ENCODE peak calls at places on chromosomes 5 and 9, in six cellular contexts. One of them, this sample, is unnamed.

GRCh38 chr9:90189306-90189705 is 453.3 kb downstream of the DIRAS2 start:
- DNase-seq in HCT116: no peak
- DNase-seq in HepG2: no peak
- DNase-seq in SK-N-SH: no peak
- DNase-seq in H1: no peak
- DNase-seq in K562: no peak
- DNase-seq in this sample: no peak

GRCh38 chr5:138033275-138033808 is 463 bp upstream of the FAM13B start:
- DNase-seq in HCT116: no peak
- DNase-seq in HepG2: no peak
- DNase-seq in SK-N-SH: no peak
- DNase-seq in H1: peak
- DNase-seq in K562: no peak
- DNase-seq in this sample: no peak

GRCh38 chr5:1167728-1168709 is 33.4 kb upstream of the SLC6A19 start:
- DNase-seq in HCT116: peak
- DNase-seq in HepG2: peak
- DNase-seq in SK-N-SH: peak
- DNase-seq in H1: no peak
- DNase-seq in K562: peak
- DNase-seq in this sample: peak

GRCh38 chr5:137496919-137497318 is 2.2 kb downstream of the SPOCK1 start:
- DNase-seq in HCT116: no peak
- DNase-seq in HepG2: no peak
- DNase-seq in SK-N-SH: peak
- DNase-seq in H1: no peak
- DNase-seq in K562: no peak
- DNase-seq in this sample: no peak

GRCh38 chr5:81268797-81269196 is 32.6 kb upstream of the ZCCHC9 start:
- DNase-seq in HCT116: peak
- DNase-seq in HepG2: peak
- DNase-seq in SK-N-SH: no peak
- DNase-seq in H1: no peak
- DNase-seq in K562: no peak
- DNase-seq in this sample: peak

GRCh38 chr5:143659614-143660238 is 152.2 kb upstream of the HMHB1 start:
- DNase-seq in HCT116: no peak
- DNase-seq in HepG2: peak
- DNase-seq in SK-N-SH: no peak
- DNase-seq in H1: no peak
- DNase-seq in K562: no peak
- DNase-seq in this sample: no peak

GRCh38 chr5:96781031-96781733 is 26.6 kb downstream of the ERAP1 start:
- DNase-seq in HCT116: peak
- DNase-seq in HepG2: no peak
- DNase-seq in SK-N-SH: no peak
- DNase-seq in H1: no peak
- DNase-seq in K562: no peak
- DNase-seq in this sample: no peak

GRCh38 chr9:101028346-101029299 is at the start of gene PLPPR1:
- DNase-seq in HCT116: no peak
- DNase-seq in HepG2: peak
- DNase-seq in SK-N-SH: peak
- DNase-seq in H1: peak
- DNase-seq in K562: no peak
- DNase-seq in this sample: peak

GRCh38 chr5:58469895-58470294 is 10.0 kb upstream of the PLK2 start:
- DNase-seq in HCT116: no peak
- DNase-seq in HepG2: no peak
- DNase-seq in SK-N-SH: no peak
- DNase-seq in H1: no peak
- DNase-seq in K562: no peak
- DNase-seq in this sample: no peak

GRCh38 chr5:37786855-37787254 is 53.0 kb downstream of the GDNF start:
- DNase-seq in HCT116: no peak
- DNase-seq in HepG2: no peak
- DNase-seq in SK-N-SH: no peak
- DNase-seq in H1: no peak
- DNase-seq in K562: no peak
- DNase-seq in this sample: no peak

GRCh38 chr5:11037080-11037479 is 276.0 kb upstream of the DAP start:
- DNase-seq in HCT116: no peak
- DNase-seq in HepG2: no peak
- DNase-seq in SK-N-SH: no peak
- DNase-seq in H1: no peak
- DNase-seq in K562: no peak
- DNase-seq in this sample: no peak

GRCh38 chr5:75156585-75156984 is 80.1 kb downstream of the ANKRD31 start:
- DNase-seq in HCT116: no peak
- DNase-seq in HepG2: peak
- DNase-seq in SK-N-SH: no peak
- DNase-seq in H1: no peak
- DNase-seq in K562: no peak
- DNase-seq in this sample: peak

GRCh38 chr5:142323480-142324376 is 1.1 kb downstream of the SPRY4 start:
- DNase-seq in HCT116: no peak
- DNase-seq in HepG2: no peak
- DNase-seq in SK-N-SH: peak
- DNase-seq in H1: no peak
- DNase-seq in K562: peak
- DNase-seq in this sample: no peak

GRCh38 chr9:38004809-38005560 is 64.0 kb downstream of the SHB start:
- DNase-seq in HCT116: no peak
- DNase-seq in HepG2: no peak
- DNase-seq in SK-N-SH: no peak
- DNase-seq in H1: no peak
- DNase-seq in K562: no peak
- DNase-seq in this sample: no peak

GRCh38 chr9:104993291-104993963 is 65.5 kb upstream of the ABCA1 start:
- DNase-seq in HCT116: no peak
- DNase-seq in HepG2: peak
- DNase-seq in SK-N-SH: no peak
- DNase-seq in H1: peak
- DNase-seq in K562: peak
- DNase-seq in this sample: no peak

GRCh38 chr5:150255659-150256415 is 33.7 kb downstream of the CAMK2A start:
- DNase-seq in HCT116: no peak
- DNase-seq in HepG2: peak
- DNase-seq in SK-N-SH: peak
- DNase-seq in H1: no peak
- DNase-seq in K562: no peak
- DNase-seq in this sample: no peak

GRCh38 chr5:63553069-63553468 is 409.2 kb downstream of the HTR1A start:
- DNase-seq in HCT116: no peak
- DNase-seq in HepG2: no peak
- DNase-seq in SK-N-SH: no peak
- DNase-seq in H1: no peak
- DNase-seq in K562: no peak
- DNase-seq in this sample: no peak

GRCh38 chr9:73155389-73155788 is 3.7 kb downstream of the ANXA1 start:
- DNase-seq in HCT116: no peak
- DNase-seq in HepG2: no peak
- DNase-seq in SK-N-SH: no peak
- DNase-seq in H1: no peak
- DNase-seq in K562: no peak
- DNase-seq in this sample: no peak

GRCh38 chr9:137406876-137407589 is 15.9 kb downstream of the EXD3 start:
- DNase-seq in HCT116: no peak
- DNase-seq in HepG2: peak
- DNase-seq in SK-N-SH: peak
- DNase-seq in H1: peak
- DNase-seq in K562: no peak
- DNase-seq in this sample: peak

GRCh38 chr9:16828335-16829281 is 41.9 kb downstream of the BNC2 start:
- DNase-seq in HCT116: no peak
- DNase-seq in HepG2: no peak
- DNase-seq in SK-N-SH: peak
- DNase-seq in H1: no peak
- DNase-seq in K562: no peak
- DNase-seq in this sample: no peak

GRCh38 chr9:114027901-114028465 is 50.1 kb downstream of the AMBP start:
- DNase-seq in HCT116: no peak
- DNase-seq in HepG2: no peak
- DNase-seq in SK-N-SH: no peak
- DNase-seq in H1: no peak
- DNase-seq in K562: no peak
- DNase-seq in this sample: no peak

GRCh38 chr5:119339965-119340364 is 15.9 kb upstream of the TNFAIP8 start:
- DNase-seq in HCT116: no peak
- DNase-seq in HepG2: no peak
- DNase-seq in SK-N-SH: no peak
- DNase-seq in H1: no peak
- DNase-seq in K562: peak
- DNase-seq in this sample: no peak

GRCh38 chr5:175489693-175490443 is 11.5 kb downstream of the SFXN1 start:
- DNase-seq in HCT116: no peak
- DNase-seq in HepG2: no peak
- DNase-seq in SK-N-SH: no peak
- DNase-seq in H1: no peak
- DNase-seq in K562: no peak
- DNase-seq in this sample: no peak

GRCh38 chr9:3916420-3916819 is 383.4 kb downstream of the GLIS3 start:
- DNase-seq in HCT116: no peak
- DNase-seq in HepG2: no peak
- DNase-seq in SK-N-SH: no peak
- DNase-seq in H1: no peak
- DNase-seq in K562: no peak
- DNase-seq in this sample: no peak

GRCh38 chr5:40631236-40631635 is 48.5 kb upstream of the PTGER4 start:
- DNase-seq in HCT116: no peak
- DNase-seq in HepG2: no peak
- DNase-seq in SK-N-SH: no peak
- DNase-seq in H1: no peak
- DNase-seq in K562: no peak
- DNase-seq in this sample: no peak

GRCh38 chr9:110198357-110198756 is 9.6 kb downstream of the C9orf152 start:
- DNase-seq in HCT116: no peak
- DNase-seq in HepG2: no peak
- DNase-seq in SK-N-SH: no peak
- DNase-seq in H1: no peak
- DNase-seq in K562: no peak
- DNase-seq in this sample: no peak

GRCh38 chr5:152811985-152812384 is 406.9 kb upstream of the NMUR2 start:
- DNase-seq in HCT116: no peak
- DNase-seq in HepG2: no peak
- DNase-seq in SK-N-SH: no peak
- DNase-seq in H1: no peak
- DNase-seq in K562: no peak
- DNase-seq in this sample: no peak
- TF ChIP-seq JUND in HCT116: no peak
- TF ChIP-seq JUND in HepG2: no peak
- TF ChIP-seq JUND in SK-N-SH: no peak
- TF ChIP-seq JUND in H1: no peak
- TF ChIP-seq JUND in K562: no peak
- TF ChIP-seq JUND in this sample: no peak

GRCh38 chr5:180140627-180141006 is 68.4 kb downstream of the RASGEF1C start:
- DNase-seq in HCT116: no peak
- DNase-seq in HepG2: no peak
- DNase-seq in SK-N-SH: peak
- DNase-seq in H1: no peak
- DNase-seq in K562: no peak
- DNase-seq in this sample: no peak
- TF ChIP-seq JUND in HCT116: no peak
- TF ChIP-seq JUND in HepG2: no peak
- TF ChIP-seq JUND in SK-N-SH: no peak
- TF ChIP-seq JUND in H1: no peak
- TF ChIP-seq JUND in K562: no peak
- TF ChIP-seq JUND in this sample: no peak

GRCh38 chr5:169426674-169427250 is 125.8 kb upstream of the SLIT3 start:
- DNase-seq in HCT116: no peak
- DNase-seq in HepG2: no peak
- DNase-seq in SK-N-SH: no peak
- DNase-seq in H1: no peak
- DNase-seq in K562: no peak
- DNase-seq in this sample: no peak
- TF ChIP-seq JUND in HCT116: no peak
- TF ChIP-seq JUND in HepG2: no peak
- TF ChIP-seq JUND in SK-N-SH: no peak
- TF ChIP-seq JUND in H1: no peak
- TF ChIP-seq JUND in K562: no peak
- TF ChIP-seq JUND in this sample: no peak

GRCh38 chr9:131636593-131636992 is 91.3 kb downstream of the PRRT1B start:
- DNase-seq in HCT116: no peak
- DNase-seq in HepG2: no peak
- DNase-seq in SK-N-SH: no peak
- DNase-seq in H1: no peak
- DNase-seq in K562: peak
- DNase-seq in this sample: no peak

GRCh38 chr9:131639771-131640437 is 94.6 kb downstream of the PRRT1B start:
- DNase-seq in HCT116: no peak
- DNase-seq in HepG2: no peak
- DNase-seq in SK-N-SH: no peak
- DNase-seq in H1: no peak
- DNase-seq in K562: no peak
- DNase-seq in this sample: no peak

GRCh38 chr9:131642496-131643083 is 97.3 kb downstream of the PRRT1B start:
- DNase-seq in HCT116: no peak
- DNase-seq in HepG2: no peak
- DNase-seq in SK-N-SH: no peak
- DNase-seq in H1: no peak
- DNase-seq in K562: no peak
- DNase-seq in this sample: no peak

GRCh38 chr9:131641618-131642495 is 96.5 kb downstream of the PRRT1B start:
- DNase-seq in HCT116: no peak
- DNase-seq in HepG2: no peak
- DNase-seq in SK-N-SH: no peak
- DNase-seq in H1: no peak
- DNase-seq in K562: no peak
- DNase-seq in this sample: no peak

GRCh38 chr9:131640438-131641181 is 95.3 kb downstream of the PRRT1B start:
- DNase-seq in HCT116: no peak
- DNase-seq in HepG2: no peak
- DNase-seq in SK-N-SH: no peak
- DNase-seq in H1: no peak
- DNase-seq in K562: no peak
- DNase-seq in this sample: no peak
- TF ChIP-seq JUND in HCT116: no peak
- TF ChIP-seq JUND in HepG2: no peak
- TF ChIP-seq JUND in SK-N-SH: no peak
- TF ChIP-seq JUND in H1: no peak
- TF ChIP-seq JUND in K562: no peak
- TF ChIP-seq JUND in this sample: no peak

DNA sequence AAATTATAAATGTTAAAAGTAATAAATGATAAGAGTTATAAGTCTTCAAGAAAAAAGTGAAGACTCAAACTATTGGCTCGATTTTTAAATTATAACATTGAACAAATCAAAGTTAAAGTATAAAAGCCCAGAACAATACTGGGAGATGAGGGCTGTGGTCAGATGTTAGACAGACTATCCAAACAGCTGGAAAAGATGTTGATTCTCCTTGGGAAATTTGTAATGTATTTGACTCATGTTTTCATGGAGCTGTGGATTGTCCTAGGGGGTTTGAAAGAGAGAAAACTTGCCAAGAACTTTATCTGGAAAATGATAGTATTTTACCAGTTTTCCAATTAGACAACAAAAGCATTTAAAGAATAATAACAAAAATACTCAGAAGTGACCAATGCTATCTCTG is 339.3 kb downstream of the ARL15 start:
- DNase-seq in HCT116: no peak
- DNase-seq in HepG2: no peak
- DNase-seq in SK-N-SH: no peak
- DNase-seq in H1: no peak
- DNase-seq in K562: no peak
- DNase-seq in this sample: no peak
- TF ChIP-seq JUND in HCT116: no peak
- TF ChIP-seq JUND in HepG2: no peak
- TF ChIP-seq JUND in SK-N-SH: no peak
- TF ChIP-seq JUND in H1: no peak
- TF ChIP-seq JUND in K562: no peak
- TF ChIP-seq JUND in this sample: no peak

This sample was measured in T47D.